ENCODE peak calls at places on chromosome 21, in four cellular contexts. E is HFFc6, M is GM13976, D is suprapubic skin. O is an unnamed sample.

GRCh38 chr21:23131177-23131576 is 2133.0 kb downstream of the NCAM2 start:
- DNase-seq in E (no peak), D (no peak), M (no peak), O (no peak)

GRCh38 chr21:34846601-34847112 is 177.9 kb downstream of the CLIC6 start:
- DNase-seq in D (no peak), M (no peak), E (peak), O (no peak)

GRCh38 chr21:38643404-38644023 is 145.2 kb upstream of the ERG start:
- DNase-seq in E (no peak), M (no peak), D (no peak), O (no peak)

GRCh38 chr21:38322551-38322950 is 65.8 kb downstream of the KCNJ15 start:
- DNase-seq in E (peak), M (no peak), D (no peak), O (no peak)

GRCh38 chr21:39040494-39041110 is 142.6 kb downstream of the PSMG1 start:
- DNase-seq in D (no peak), M (no peak), E (no peak), O (no peak)

GRCh38 chr21:35316933-35317332 is 267.8 kb upstream of the RUNX1 start:
- DNase-seq in E (no peak), M (no peak), D (no peak), O (no peak)

GRCh38 chr21:17613242-17613676 is 558 bp upstream of the BTG3 start:
- DNase-seq in M (peak), E (no peak), D (peak), O (peak)

GRCh38 chr21:33434770-33435360 is 31.7 kb downstream of the IFNGR2 start:
- DNase-seq in E (peak), D (no peak), M (peak), O (peak)

GRCh38 chr21:17585875-17586450 is 26.7 kb downstream of the BTG3 start:
- DNase-seq in E (peak), M (peak), D (no peak), O (no peak)

GRCh38 chr21:42465008-42465878 is 30.8 kb downstream of the RSPH1 start:
- DNase-seq in M (no peak), E (no peak), D (peak), O (peak)

GRCh38 chr21:43272591-43272990 is 103.8 kb downstream of the CRYAA start:
- DNase-seq in E (no peak), M (no peak), D (no peak), O (no peak)

GRCh38 chr21:14968029-14968428 is 96.8 kb downstream of the NRIP1 start:
- DNase-seq in E (no peak), M (no peak), D (no peak), O (no peak)

GRCh38 chr21:42671778-42672593 is 18.6 kb downstream of the PDE9A start:
- DNase-seq in D (no peak), M (no peak), E (no peak), O (no peak)

GRCh38 chr21:16011719-16012118 is 281.9 kb downstream of the USP25 start:
- DNase-seq in D (no peak), E (no peak), M (no peak), O (no peak)

GRCh38 chr21:36347962-36348328 is 27.9 kb downstream of the MORC3 start:
- DNase-seq in M (no peak), D (no peak), E (peak), O (no peak)

GRCh38 chr21:41397416-41397815 is 28.6 kb upstream of the MX1 start:
- DNase-seq in M (no peak), D (no peak), E (no peak), O (no peak)

GRCh38 chr21:35904995-35905972 is 155.0 kb downstream of the SETD4 start:
- DNase-seq in M (no peak), E (no peak), D (no peak), O (no peak)

GRCh38 chr21:25424045-25424444 is 183.2 kb downstream of the MRPL39 start:
- DNase-seq in D (no peak), E (no peak), M (no peak), O (no peak)

GRCh38 chr21:25420831-25421230 is 186.4 kb downstream of the MRPL39 start:
- DNase-seq in E (no peak), D (no peak), M (no peak), O (no peak)

GRCh38 chr21:25422610-25423608 is 184.4 kb downstream of the MRPL39 start:
- DNase-seq in E (no peak), M (no peak), D (no peak), O (no peak)

GRCh38 chr21:25424674-25425073 is 182.6 kb downstream of the MRPL39 start:
- DNase-seq in D (no peak), E (no peak), M (no peak), O (no peak)

GRCh38 chr21:25421327-25422028 is 185.8 kb downstream of the MRPL39 start:
- DNase-seq in D (no peak), E (peak), M (no peak), O (peak)
- TF ChIP-seq CTCF in D (no peak), E (peak), M (peak), O (peak)

DNA sequence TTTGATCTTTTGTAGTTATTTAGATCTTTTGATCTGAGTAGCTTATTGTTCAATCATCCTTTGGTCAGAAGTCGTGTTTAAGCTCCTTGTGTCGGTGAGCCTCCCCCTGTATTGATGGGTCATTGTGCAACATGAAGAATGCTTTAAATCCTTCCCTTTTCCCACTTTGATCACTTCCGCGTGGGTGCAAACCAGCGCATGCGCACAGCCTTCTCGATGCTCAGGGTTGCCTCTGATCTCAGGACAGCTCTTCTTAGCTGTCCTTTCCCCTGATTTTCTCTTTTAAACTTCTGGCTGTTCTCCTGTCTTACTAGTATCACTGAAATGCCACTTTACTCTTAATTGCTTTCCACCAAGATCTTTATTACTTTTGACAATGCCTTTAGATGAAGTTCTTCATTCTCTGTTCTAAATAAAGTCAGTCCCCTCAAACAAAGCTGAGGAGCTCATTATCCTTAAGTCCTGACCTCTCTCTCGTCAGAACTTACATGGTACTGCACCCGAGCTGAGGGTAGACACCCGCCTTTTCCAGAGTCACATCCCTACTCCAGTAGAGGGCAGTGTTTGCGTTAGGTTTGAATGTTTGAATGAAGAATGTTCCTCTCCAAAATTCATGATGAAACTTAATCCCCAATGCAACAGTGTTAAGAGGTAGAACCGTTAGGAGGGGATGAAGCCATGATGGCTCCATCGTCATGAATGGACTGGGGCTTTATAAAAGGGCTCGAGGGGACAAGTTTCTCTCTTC is 547.9 kb upstream of the TMPRSS15 start:
- DNase-seq in D (no peak), E (no peak), M (no peak), O (no peak)
- TF ChIP-seq CTCF in D (no peak), E (peak), M (no peak), O (no peak)

GRCh38 chr21:29102791-29103257 is 27.6 kb upstream of the MAP3K7CL start:
- DNase-seq in E (no peak), M (no peak), D (no peak), O (no peak)
- TF ChIP-seq CTCF in E (no peak), M (no peak), D (no peak), O (no peak)

GRCh38 chr21:46325073-46325912 is 1.3 kb downstream of the PCNT start:
- DNase-seq in M (peak), D (no peak), E (peak), O (peak)
- TF ChIP-seq CTCF in M (peak), D (no peak), E (peak), O (no peak)

GRCh38 chr21:32261929-32262328 is 16.9 kb downstream of the MIS18A start:
- DNase-seq in D (no peak), M (no peak), E (no peak), O (no peak)

GRCh38 chr21:32256873-32257620 is 21.8 kb downstream of the MIS18A start:
- DNase-seq in M (no peak), E (peak), D (peak), O (no peak)

GRCh38 chr21:32260130-32260529 is 18.7 kb downstream of the MIS18A start:
- DNase-seq in D (no peak), M (no peak), E (no peak), O (no peak)

GRCh38 chr21:32256226-32256625 is 22.6 kb downstream of the MIS18A start:
- DNase-seq in M (no peak), E (no peak), D (no peak), O (no peak)

GRCh38 chr21:32257952-32258785 is 20.7 kb downstream of the MIS18A start:
- DNase-seq in M (peak), E (peak), D (peak), O (peak)
- TF ChIP-seq CTCF in M (peak), E (peak), D (peak), O (peak)

O was measured in GM20000.